ENCODE peak calls at places on chromosomes 16 and 17, in six cellular contexts. K is Right ventricle myocardium superior; B is NCI-H1417 treated with DMSO at 0.1 percent for 48 hours; N is stimulated activated CD8-positive, alpha-beta memory T cell treated with anti-CD3 and anti-CD28 coated beads, Interleukin-7, amount 100 ng/mL, for 1 hour; U is activated naive CD8-positive, alpha-beta T cell treated with anti-CD3 and anti-CD28 coated beads, Interleukin-2, amount 50 U/mL, for 24 hours; S is mammary epithelial cell. F is an unnamed sample.

GRCh38 chr17:74777884-74778490 is 1.8 kb upstream of the NAT9 start:
- DNase-seq in K (no peak), S (no peak), U (no peak), N (no peak), B (no peak), F (no peak)

GRCh38 chr17:31538080-31538762 is 146.7 kb downstream of the RAB11FIP4 start:
- DNase-seq in K (no peak), B (no peak), N (no peak), U (no peak), S (no peak), F (no peak)

GRCh38 chr16:48218473-48218872 is 25.6 kb upstream of the LONP2 start:
- DNase-seq in N (no peak), K (no peak), S (no peak), U (no peak), B (no peak), F (no peak)

GRCh38 chr16:4316103-4316731 is 350 bp downstream of the GLIS2 start:
- DNase-seq in K (no peak), N (no peak), B (no peak), S (peak; percentile 28), U (no peak), F (peak; percentile 34)

GRCh38 chr16:72910371-72910770 is 137.6 kb downstream of the ZFHX3 start:
- DNase-seq in N (no peak), K (no peak), U (no peak), S (no peak), B (no peak), F (no peak)

GRCh38 chr17:8206536-8206935 is 3.8 kb downstream of the AURKB start:
- DNase-seq in N (no peak), S (no peak), K (peak; percentile 18), B (no peak), U (no peak), F (no peak)

GRCh38 chr16:50428116-50428515 is 59.3 kb upstream of the BRD7 start:
- DNase-seq in U (no peak), S (peak; percentile 7), N (no peak), K (no peak), B (no peak), F (no peak)

GRCh38 chr17:17682737-17683675 is 1.7 kb downstream of the RAI1 start:
- DNase-seq in S (peak; percentile 65), U (peak; percentile 78), K (peak; percentile 82), N (peak; percentile 34), B (no peak), F (peak; percentile 61)

GRCh38 chr17:48522031-48522593 is 8.7 kb downstream of the HOXB1 start:
- DNase-seq in K (no peak), U (no peak), S (no peak), N (no peak), B (no peak), F (no peak)

GRCh38 chr17:3685174-3685812 is 10.7 kb downstream of the P2RX5 start:
- DNase-seq in S (peak; percentile 20), K (no peak), B (no peak), U (no peak), N (no peak), F (no peak)

GRCh38 chr16:66367968-66368891 is 1.7 kb downstream of the CDH5 start:
- DNase-seq in U (no peak), S (no peak), N (no peak), B (no peak), K (peak; percentile 64), F (no peak)

GRCh38 chr16:84754353-84754856 is 54.6 kb downstream of the USP10 start:
- DNase-seq in N (peak; percentile 12), S (peak; percentile 84), B (peak; percentile 64), K (no peak), U (peak; percentile 63), F (peak; percentile 81)

GRCh38 chr17:64163468-64163867 is 33.5 kb upstream of the ERN1 start:
- DNase-seq in B (no peak), S (no peak), K (no peak), N (no peak), U (no peak), F (no peak)

GRCh38 chr17:44804301-44805061 is 25.6 kb downstream of the GJC1 start:
- DNase-seq in U (no peak), N (no peak), S (no peak), K (peak; percentile 74), B (no peak), F (no peak)

GRCh38 chr16:55697867-55698266 is 42.1 kb downstream of the SLC6A2 start:
- DNase-seq in K (no peak), N (no peak), S (no peak), B (no peak), U (no peak), F (no peak)

GRCh38 chr17:44355310-44355640 is 8.4 kb downstream of the FAM171A2 start:
- DNase-seq in K (no peak), B (no peak), N (no peak), S (no peak), U (no peak), F (no peak)

GRCh38 chr16:27579086-27579980 is 29.4 kb downstream of the KATNIP start:
- DNase-seq in S (peak; percentile 54), K (no peak), U (no peak), N (no peak), B (no peak), F (no peak)

GRCh38 chr16:80984124-80984892 is 22.4 kb downstream of the CMC2 start:
- DNase-seq in S (no peak), K (no peak), U (no peak), N (no peak), B (peak; percentile 60), F (no peak)

GRCh38 chr17:51607512-51607911 is 347.2 kb downstream of the UTP18 start:
- DNase-seq in N (no peak), B (no peak), S (no peak), U (no peak), K (no peak), F (no peak)

GRCh38 chr17:38730526-38731379 is 612 bp downstream of the CISD3 start:
- DNase-seq in N (no peak), U (no peak), K (peak; percentile 90), S (peak; percentile 53), B (no peak), F (peak; percentile 83)

GRCh38 chr16:66324785-66325184 is 41.7 kb upstream of the CDH5 start:
- DNase-seq in U (no peak), N (no peak), S (no peak), B (no peak), K (no peak), F (peak; percentile 39)

GRCh38 chr17:27558842-27559505 is 72.0 kb upstream of the LGALS9 start:
- DNase-seq in S (no peak), U (no peak), N (no peak), B (no peak), K (no peak), F (no peak)